ENCODE peak calls at places on chromosomes 12 and 14, in six cellular contexts. R is left ventricle myocardium inferior, Z is PC-9, Q is Calu3, M is fibroblast of the aortic adventitia, L is right lobe of liver. B is an unnamed sample.

GRCh38 chr14:22838631-22839041 is 2.3 kb downstream of the MMP14 start:
- DNase-seq in L (no peak), R (no peak), Q (no peak), M (peak), Z (no peak), B (no peak)

GRCh38 chr12:44774815-44775411 is 101.2 kb downstream of the NELL2 start:
- DNase-seq in Z (no peak), Q (peak), R (no peak), L (no peak), M (peak), B (peak)

GRCh38 chr12:1429980-1430379 is 164.4 kb downstream of the FBXL14 start:
- DNase-seq in L (no peak), Z (no peak), Q (no peak), R (no peak), M (peak), B (no peak)

GRCh38 chr12:57519758-57520007 is 631 bp downstream of the DDIT3 start:
- DNase-seq in M (no peak), R (no peak), Q (no peak), Z (no peak), L (no peak), B (peak)

GRCh38 chr14:35366048-35366428 is 38.5 kb downstream of the NFKBIA start:
- DNase-seq in Z (no peak), L (peak), Q (no peak), R (no peak), M (peak), B (peak)

GRCh38 chr14:95876769-95877490 is at the start of gene TUNAR:
- DNase-seq in Q (no peak), L (no peak), Z (no peak), M (no peak), R (no peak), B (no peak)

GRCh38 chr14:99982449-99983250 is 82.6 kb upstream of the EVL start:
- DNase-seq in M (peak), R (peak), L (no peak), Q (peak), Z (no peak), B (peak)

GRCh38 chr14:99246536-99247083 is 25.4 kb downstream of the BCL11B start:
- DNase-seq in R (no peak), Q (no peak), L (no peak), Z (no peak), M (no peak), B (peak)

GRCh38 chr12:47107446-47107845 is 27.7 kb upstream of the AMIGO2 start:
- DNase-seq in Q (no peak), L (no peak), M (no peak), Z (no peak), R (no peak), B (no peak)

GRCh38 chr12:86104087-86104486 is 152.1 kb downstream of the MGAT4C start:
- DNase-seq in Q (no peak), M (no peak), R (no peak), Z (no peak), L (no peak), B (no peak)

GRCh38 chr12:98418357-98419075 is 96.9 kb upstream of the TMPO start:
- DNase-seq in M (peak), Q (peak), Z (peak), R (peak), L (peak), B (no peak)

GRCh38 chr14:77761205-77761931 is 412 bp upstream of the SNW1 start:
- DNase-seq in L (peak), M (peak), R (peak), Q (peak), Z (peak), B (peak)

GRCh38 chr12:7374423-7375144 is 69.4 kb downstream of the CD163L1 start:
- DNase-seq in Q (peak), Z (no peak), M (peak), R (peak), L (peak), B (peak)

GRCh38 chr14:49461529-49462401 is 124.4 kb downstream of the RPS29 start:
- DNase-seq in Z (peak), M (peak), Q (peak), R (no peak), L (no peak), B (peak)

GRCh38 chr12:1792406-1792805 is 28.0 kb upstream of the LRTM2 start:
- DNase-seq in Q (no peak), Z (no peak), M (no peak), R (no peak), L (no peak), B (no peak)

GRCh38 chr14:75126679-75127473 is at the start of gene NEK9:
- DNase-seq in L (peak), M (peak), R (peak), Z (peak), Q (peak), B (peak)

GRCh38 chr12:46160081-46160980 is 108.5 kb downstream of the SLC38A1 start:
- DNase-seq in R (no peak), Q (no peak), Z (no peak), M (peak), L (no peak), B (no peak)

GRCh38 chr12:100404769-100405407 is 48.0 kb downstream of the SLC17A8 start:
- DNase-seq in L (no peak), M (peak), Q (peak), R (no peak), Z (no peak), B (peak)

GRCh38 chr12:4009979-4010704 is 136.9 kb upstream of the PARP11 start:
- DNase-seq in R (no peak), Q (peak), L (no peak), Z (no peak), M (no peak), B (no peak)

GRCh38 chr12:115763982-115764621 is 513.4 kb downstream of the MED13L start:
- DNase-seq in M (no peak), R (no peak), Z (no peak), L (no peak), Q (no peak), B (no peak)

GRCh38 chr12:9831720-9832119 is 4.4 kb downstream of the KLRF1 start:
- DNase-seq in R (no peak), Q (no peak), Z (peak), L (no peak), M (no peak), B (no peak)

GRCh38 chr12:110846615-110847566 is at the start of gene CCDC63:
- DNase-seq in R (peak), M (peak), L (peak), Q (peak), Z (no peak), B (peak)

GRCh38 chr14:26602902-26603301 is 5.1 kb upstream of the NOVA1 start:
- DNase-seq in M (no peak), Z (no peak), Q (no peak), R (no peak), L (no peak), B (no peak)

GRCh38 chr14:73741386-73741875 is 27.2 kb upstream of the PNMA1 start:
- DNase-seq in L (peak), R (peak), M (peak), Q (peak), Z (peak), B (peak)

GRCh38 chr14:62528296-62528695 is 517.0 kb downstream of the KCNH5 start:
- DNase-seq in L (no peak), Q (no peak), Z (no peak), R (no peak), M (no peak), B (no peak)

GRCh38 chr12:47302111-47302597 is 222.4 kb upstream of the AMIGO2 start:
- DNase-seq in R (no peak), M (no peak), Q (peak), L (no peak), Z (no peak), B (peak)

GRCh38 chr12:49805409-49805808 is 22.8 kb downstream of the NCKAP5L start:
- DNase-seq in M (no peak), Z (no peak), R (no peak), L (no peak), Q (no peak), B (no peak)

GRCh38 chr14:79011091-79011919 is 841.1 kb downstream of the NRXN3 start:
- DNase-seq in L (no peak), Q (peak), R (no peak), M (peak), Z (peak), B (peak)
- TF ChIP-seq CTCF in L (peak), Q (no peak), R (peak), M (no peak), Z (peak), B (peak)

DNA sequence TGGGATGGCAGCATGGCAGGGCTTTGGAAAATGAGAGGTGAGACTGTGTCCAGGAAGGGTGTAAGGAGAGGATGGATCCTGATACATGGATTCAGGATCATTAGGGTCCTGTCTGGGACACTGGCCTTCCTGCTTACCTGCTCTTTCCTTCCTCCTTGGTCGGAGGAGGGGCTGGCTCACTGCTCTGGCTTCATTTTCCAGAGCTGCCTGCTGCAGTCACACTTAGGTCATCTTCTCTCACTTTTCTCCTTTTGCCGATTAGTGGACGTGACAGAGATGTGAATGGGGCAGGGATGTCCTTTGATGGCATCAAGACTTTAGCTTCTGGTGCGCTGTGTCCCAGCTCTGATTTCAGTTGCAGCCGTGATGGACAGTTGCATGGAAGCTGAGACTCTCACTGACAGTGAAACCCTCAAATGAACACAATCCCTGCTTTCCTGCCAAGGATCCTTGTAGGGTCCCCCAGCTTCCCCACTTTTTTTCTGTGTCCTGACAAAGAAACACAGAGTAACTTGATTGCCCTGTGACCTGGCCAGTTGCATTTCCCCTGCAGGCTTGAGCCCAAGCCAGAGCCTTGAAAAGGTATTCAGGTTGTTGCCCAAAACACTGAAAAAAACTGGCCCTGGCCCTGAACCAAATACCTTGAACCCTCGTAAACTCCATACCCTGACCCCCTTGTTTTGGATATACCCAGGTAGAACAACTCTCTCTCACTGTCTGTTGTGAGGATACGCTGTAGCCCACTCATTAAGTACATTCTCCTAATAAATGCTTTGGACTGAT is 756 bp upstream of the CIDEB start:
- DNase-seq in L (no peak), Q (no peak), R (no peak), Z (no peak), M (no peak), B (no peak)
- TF ChIP-seq CTCF in L (no peak), Q (no peak), R (peak), Z (no peak), M (no peak), B (peak)

DNA sequence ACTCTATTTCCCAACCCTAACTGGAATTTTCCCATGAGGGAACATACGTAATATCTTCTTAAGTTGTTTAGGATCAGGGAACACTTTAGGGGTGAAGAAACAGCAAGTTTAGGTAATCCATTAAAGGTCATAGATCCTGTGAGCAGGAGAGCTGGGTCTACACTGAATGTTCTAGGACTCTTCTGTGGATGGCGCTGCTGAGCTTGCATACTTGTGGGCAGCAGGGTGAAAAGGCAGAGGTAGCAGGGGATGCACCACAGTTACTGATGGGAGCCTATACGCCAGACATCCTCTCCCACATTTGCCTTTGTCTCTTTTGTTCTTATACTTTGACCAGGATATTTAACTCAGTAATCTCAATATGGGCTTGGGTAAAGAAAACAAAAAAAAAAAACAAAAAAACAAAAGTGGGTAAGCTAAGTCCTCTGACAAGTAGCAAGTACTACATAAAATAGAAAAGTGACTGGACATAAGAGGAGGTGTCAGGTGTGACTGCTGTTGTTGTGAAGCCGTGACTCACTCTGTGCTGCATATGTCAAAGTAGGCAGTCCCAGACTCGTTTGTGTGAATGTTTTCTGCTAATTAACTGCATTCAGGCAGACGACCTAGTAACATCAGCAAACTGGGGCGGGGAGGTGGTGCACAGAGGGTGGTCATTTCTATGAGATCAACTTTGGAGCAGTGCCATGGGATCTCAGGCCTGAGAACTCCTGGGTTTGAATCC is 31.6 kb downstream of the NEUROD4 start:
- DNase-seq in L (no peak), Q (no peak), M (no peak), R (no peak), Z (no peak), B (no peak)
- TF ChIP-seq CTCF in L (no peak), Q (no peak), M (no peak), R (no peak), Z (no peak), B (no peak)

GRCh38 chr12:39743655-39744054 is 124.1 kb upstream of the ABCD2 start:
- DNase-seq in M (no peak), L (no peak), Z (no peak), R (no peak), Q (no peak), B (no peak)
- TF ChIP-seq CTCF in M (no peak), L (no peak), Z (no peak), R (no peak), Q (no peak), B (no peak)